ENCODE peak calls at places on chromosomes 5 and 9, in ten cellular contexts. One of them, this sample, is unnamed.

GRCh38 chr5:161660806-161661205 is 24.7 kb upstream of the GABRA6 start:
- DNase-seq in amygdala: no peak
- DNase-seq in stimulated activated CD8-positive, alpha-beta memory T cell treated with anti-CD3 and anti-CD28 coated beads, Interleukin-4, amount 100 ng/mL, for 4 hours: no peak
- DNase-seq in HEK293T: no peak
- DNase-seq in amniotic stem cell: no peak
- DNase-seq in HCEC 1CT: no peak
- DNase-seq in tibial artery: no peak
- DNase-seq in AG04450: no peak
- DNase-seq in GM12878: no peak
- DNase-seq in activated CD4-positive, alpha-beta T cell treated with anti-CD3 and anti-CD28 coated beads, Interleukin-2, amount 50 U/mL, for 24 hours: no peak
- DNase-seq in this sample: no peak

GRCh38 chr9:82829818-82830217 is 233.1 kb downstream of the RASEF start:
- DNase-seq in amygdala: no peak
- DNase-seq in stimulated activated CD8-positive, alpha-beta memory T cell treated with anti-CD3 and anti-CD28 coated beads, Interleukin-4, amount 100 ng/mL, for 4 hours: no peak
- DNase-seq in HEK293T: peak
- DNase-seq in amniotic stem cell: no peak
- DNase-seq in HCEC 1CT: no peak
- DNase-seq in tibial artery: no peak
- DNase-seq in AG04450: no peak
- DNase-seq in GM12878: no peak
- DNase-seq in activated CD4-positive, alpha-beta T cell treated with anti-CD3 and anti-CD28 coated beads, Interleukin-2, amount 50 U/mL, for 24 hours: no peak
- DNase-seq in this sample: no peak

GRCh38 chr9:109726122-109726521 is 53.9 kb upstream of the PALM2AKAP2 start:
- DNase-seq in amygdala: no peak
- DNase-seq in stimulated activated CD8-positive, alpha-beta memory T cell treated with anti-CD3 and anti-CD28 coated beads, Interleukin-4, amount 100 ng/mL, for 4 hours: no peak
- DNase-seq in HEK293T: no peak
- DNase-seq in amniotic stem cell: no peak
- DNase-seq in HCEC 1CT: no peak
- DNase-seq in tibial artery: no peak
- DNase-seq in AG04450: no peak
- DNase-seq in GM12878: no peak
- DNase-seq in activated CD4-positive, alpha-beta T cell treated with anti-CD3 and anti-CD28 coated beads, Interleukin-2, amount 50 U/mL, for 24 hours: no peak
- DNase-seq in this sample: no peak

GRCh38 chr5:179258922-179259730 is 86.1 kb downstream of the ADAMTS2 start:
- DNase-seq in amygdala: no peak
- DNase-seq in stimulated activated CD8-positive, alpha-beta memory T cell treated with anti-CD3 and anti-CD28 coated beads, Interleukin-4, amount 100 ng/mL, for 4 hours: no peak
- DNase-seq in HEK293T: no peak
- DNase-seq in amniotic stem cell: no peak
- DNase-seq in HCEC 1CT: peak
- DNase-seq in tibial artery: no peak
- DNase-seq in AG04450: no peak
- DNase-seq in GM12878: no peak
- DNase-seq in activated CD4-positive, alpha-beta T cell treated with anti-CD3 and anti-CD28 coated beads, Interleukin-2, amount 50 U/mL, for 24 hours: no peak
- DNase-seq in this sample: peak

GRCh38 chr5:10489810-10490426 is 48.2 kb downstream of the ROPN1L start:
- DNase-seq in amygdala: no peak
- DNase-seq in stimulated activated CD8-positive, alpha-beta memory T cell treated with anti-CD3 and anti-CD28 coated beads, Interleukin-4, amount 100 ng/mL, for 4 hours: no peak
- DNase-seq in HEK293T: no peak
- DNase-seq in amniotic stem cell: no peak
- DNase-seq in HCEC 1CT: no peak
- DNase-seq in tibial artery: no peak
- DNase-seq in AG04450: no peak
- DNase-seq in GM12878: peak
- DNase-seq in activated CD4-positive, alpha-beta T cell treated with anti-CD3 and anti-CD28 coated beads, Interleukin-2, amount 50 U/mL, for 24 hours: no peak
- DNase-seq in this sample: no peak

GRCh38 chr9:129485140-129485758 is 135.7 kb downstream of the C9orf50 start:
- DNase-seq in amygdala: no peak
- DNase-seq in stimulated activated CD8-positive, alpha-beta memory T cell treated with anti-CD3 and anti-CD28 coated beads, Interleukin-4, amount 100 ng/mL, for 4 hours: no peak
- DNase-seq in HEK293T: no peak
- DNase-seq in amniotic stem cell: no peak
- DNase-seq in HCEC 1CT: no peak
- DNase-seq in tibial artery: peak
- DNase-seq in AG04450: no peak
- DNase-seq in GM12878: no peak
- DNase-seq in activated CD4-positive, alpha-beta T cell treated with anti-CD3 and anti-CD28 coated beads, Interleukin-2, amount 50 U/mL, for 24 hours: no peak
- DNase-seq in this sample: no peak

GRCh38 chr5:166342330-166342891 is 1949.0 kb upstream of the WWC1 start:
- DNase-seq in amygdala: no peak
- DNase-seq in stimulated activated CD8-positive, alpha-beta memory T cell treated with anti-CD3 and anti-CD28 coated beads, Interleukin-4, amount 100 ng/mL, for 4 hours: no peak
- DNase-seq in HEK293T: no peak
- DNase-seq in amniotic stem cell: no peak
- DNase-seq in HCEC 1CT: no peak
- DNase-seq in tibial artery: no peak
- DNase-seq in AG04450: no peak
- DNase-seq in GM12878: no peak
- DNase-seq in activated CD4-positive, alpha-beta T cell treated with anti-CD3 and anti-CD28 coated beads, Interleukin-2, amount 50 U/mL, for 24 hours: no peak
- DNase-seq in this sample: no peak

GRCh38 chr5:78601622-78602314 is 46.8 kb downstream of the LHFPL2 start:
- DNase-seq in amygdala: no peak
- DNase-seq in stimulated activated CD8-positive, alpha-beta memory T cell treated with anti-CD3 and anti-CD28 coated beads, Interleukin-4, amount 100 ng/mL, for 4 hours: no peak
- DNase-seq in HEK293T: no peak
- DNase-seq in amniotic stem cell: no peak
- DNase-seq in HCEC 1CT: peak
- DNase-seq in tibial artery: no peak
- DNase-seq in AG04450: no peak
- DNase-seq in GM12878: no peak
- DNase-seq in activated CD4-positive, alpha-beta T cell treated with anti-CD3 and anti-CD28 coated beads, Interleukin-2, amount 50 U/mL, for 24 hours: no peak
- DNase-seq in this sample: no peak

GRCh38 chr5:57817001-57817453 is 334.4 kb upstream of the ACTBL2 start:
- DNase-seq in amygdala: no peak
- DNase-seq in stimulated activated CD8-positive, alpha-beta memory T cell treated with anti-CD3 and anti-CD28 coated beads, Interleukin-4, amount 100 ng/mL, for 4 hours: no peak
- DNase-seq in HEK293T: no peak
- DNase-seq in amniotic stem cell: no peak
- DNase-seq in HCEC 1CT: peak
- DNase-seq in tibial artery: no peak
- DNase-seq in AG04450: no peak
- DNase-seq in GM12878: no peak
- DNase-seq in activated CD4-positive, alpha-beta T cell treated with anti-CD3 and anti-CD28 coated beads, Interleukin-2, amount 50 U/mL, for 24 hours: no peak
- DNase-seq in this sample: no peak

GRCh38 chr9:3224931-3225330 is 300.9 kb downstream of the RFX3 start:
- DNase-seq in amygdala: no peak
- DNase-seq in stimulated activated CD8-positive, alpha-beta memory T cell treated with anti-CD3 and anti-CD28 coated beads, Interleukin-4, amount 100 ng/mL, for 4 hours: no peak
- DNase-seq in HEK293T: no peak
- DNase-seq in amniotic stem cell: no peak
- DNase-seq in HCEC 1CT: no peak
- DNase-seq in tibial artery: no peak
- DNase-seq in AG04450: no peak
- DNase-seq in GM12878: no peak
- DNase-seq in activated CD4-positive, alpha-beta T cell treated with anti-CD3 and anti-CD28 coated beads, Interleukin-2, amount 50 U/mL, for 24 hours: no peak
- DNase-seq in this sample: no peak

GRCh38 chr5:31707294-31707693 is 68.4 kb downstream of the PDZD2 start:
- DNase-seq in amygdala: no peak
- DNase-seq in stimulated activated CD8-positive, alpha-beta memory T cell treated with anti-CD3 and anti-CD28 coated beads, Interleukin-4, amount 100 ng/mL, for 4 hours: no peak
- DNase-seq in HEK293T: no peak
- DNase-seq in amniotic stem cell: no peak
- DNase-seq in HCEC 1CT: no peak
- DNase-seq in tibial artery: no peak
- DNase-seq in AG04450: no peak
- DNase-seq in GM12878: no peak
- DNase-seq in activated CD4-positive, alpha-beta T cell treated with anti-CD3 and anti-CD28 coated beads, Interleukin-2, amount 50 U/mL, for 24 hours: no peak
- DNase-seq in this sample: no peak

GRCh38 chr9:100070642-100071041 is 28.2 kb downstream of the ERP44 start:
- DNase-seq in amygdala: no peak
- DNase-seq in stimulated activated CD8-positive, alpha-beta memory T cell treated with anti-CD3 and anti-CD28 coated beads, Interleukin-4, amount 100 ng/mL, for 4 hours: no peak
- DNase-seq in HEK293T: no peak
- DNase-seq in amniotic stem cell: no peak
- DNase-seq in HCEC 1CT: no peak
- DNase-seq in tibial artery: no peak
- DNase-seq in AG04450: no peak
- DNase-seq in GM12878: no peak
- DNase-seq in activated CD4-positive, alpha-beta T cell treated with anti-CD3 and anti-CD28 coated beads, Interleukin-2, amount 50 U/mL, for 24 hours: no peak
- DNase-seq in this sample: no peak

GRCh38 chr5:146533260-146533857 is 17.4 kb upstream of the GPR151 start:
- DNase-seq in amygdala: no peak
- DNase-seq in stimulated activated CD8-positive, alpha-beta memory T cell treated with anti-CD3 and anti-CD28 coated beads, Interleukin-4, amount 100 ng/mL, for 4 hours: peak
- DNase-seq in HEK293T: peak
- DNase-seq in amniotic stem cell: peak
- DNase-seq in HCEC 1CT: peak
- DNase-seq in tibial artery: peak
- DNase-seq in AG04450: peak
- DNase-seq in GM12878: peak
- DNase-seq in activated CD4-positive, alpha-beta T cell treated with anti-CD3 and anti-CD28 coated beads, Interleukin-2, amount 50 U/mL, for 24 hours: peak
- DNase-seq in this sample: no peak

GRCh38 chr9:111937781-111938426 is 41.3 kb downstream of the UGCG start:
- DNase-seq in amygdala: no peak
- DNase-seq in stimulated activated CD8-positive, alpha-beta memory T cell treated with anti-CD3 and anti-CD28 coated beads, Interleukin-4, amount 100 ng/mL, for 4 hours: peak
- DNase-seq in HEK293T: no peak
- DNase-seq in amniotic stem cell: no peak
- DNase-seq in HCEC 1CT: no peak
- DNase-seq in tibial artery: peak
- DNase-seq in AG04450: no peak
- DNase-seq in GM12878: peak
- DNase-seq in activated CD4-positive, alpha-beta T cell treated with anti-CD3 and anti-CD28 coated beads, Interleukin-2, amount 50 U/mL, for 24 hours: peak
- DNase-seq in this sample: no peak

GRCh38 chr9:74555015-74555414 is 57.9 kb downstream of the RORB start:
- DNase-seq in amygdala: no peak
- DNase-seq in stimulated activated CD8-positive, alpha-beta memory T cell treated with anti-CD3 and anti-CD28 coated beads, Interleukin-4, amount 100 ng/mL, for 4 hours: no peak
- DNase-seq in HEK293T: peak
- DNase-seq in amniotic stem cell: no peak
- DNase-seq in HCEC 1CT: no peak
- DNase-seq in tibial artery: no peak
- DNase-seq in AG04450: no peak
- DNase-seq in GM12878: no peak
- DNase-seq in activated CD4-positive, alpha-beta T cell treated with anti-CD3 and anti-CD28 coated beads, Interleukin-2, amount 50 U/mL, for 24 hours: no peak
- DNase-seq in this sample: no peak

GRCh38 chr5:142179776-142180387 is 71.3 kb downstream of the NDFIP1 start:
- DNase-seq in amygdala: no peak
- DNase-seq in stimulated activated CD8-positive, alpha-beta memory T cell treated with anti-CD3 and anti-CD28 coated beads, Interleukin-4, amount 100 ng/mL, for 4 hours: no peak
- DNase-seq in HEK293T: no peak
- DNase-seq in amniotic stem cell: no peak
- DNase-seq in HCEC 1CT: no peak
- DNase-seq in tibial artery: no peak
- DNase-seq in AG04450: no peak
- DNase-seq in GM12878: no peak
- DNase-seq in activated CD4-positive, alpha-beta T cell treated with anti-CD3 and anti-CD28 coated beads, Interleukin-2, amount 50 U/mL, for 24 hours: no peak
- DNase-seq in this sample: no peak

GRCh38 chr9:129557192-129558036 is 63.5 kb downstream of the C9orf50 start:
- DNase-seq in amygdala: no peak
- DNase-seq in stimulated activated CD8-positive, alpha-beta memory T cell treated with anti-CD3 and anti-CD28 coated beads, Interleukin-4, amount 100 ng/mL, for 4 hours: no peak
- DNase-seq in HEK293T: peak
- DNase-seq in amniotic stem cell: no peak
- DNase-seq in HCEC 1CT: no peak
- DNase-seq in tibial artery: no peak
- DNase-seq in AG04450: no peak
- DNase-seq in GM12878: no peak
- DNase-seq in activated CD4-positive, alpha-beta T cell treated with anti-CD3 and anti-CD28 coated beads, Interleukin-2, amount 50 U/mL, for 24 hours: no peak
- DNase-seq in this sample: peak

GRCh38 chr5:158874343-158874742 is 225.4 kb downstream of the EBF1 start:
- DNase-seq in amygdala: no peak
- DNase-seq in stimulated activated CD8-positive, alpha-beta memory T cell treated with anti-CD3 and anti-CD28 coated beads, Interleukin-4, amount 100 ng/mL, for 4 hours: no peak
- DNase-seq in HEK293T: no peak
- DNase-seq in amniotic stem cell: no peak
- DNase-seq in HCEC 1CT: no peak
- DNase-seq in tibial artery: no peak
- DNase-seq in AG04450: no peak
- DNase-seq in GM12878: no peak
- DNase-seq in activated CD4-positive, alpha-beta T cell treated with anti-CD3 and anti-CD28 coated beads, Interleukin-2, amount 50 U/mL, for 24 hours: no peak
- DNase-seq in this sample: no peak

GRCh38 chr5:178236685-178237084 is 4.1 kb upstream of the PHYKPL start:
- DNase-seq in amygdala: no peak
- DNase-seq in stimulated activated CD8-positive, alpha-beta memory T cell treated with anti-CD3 and anti-CD28 coated beads, Interleukin-4, amount 100 ng/mL, for 4 hours: no peak
- DNase-seq in HEK293T: no peak
- DNase-seq in amniotic stem cell: no peak
- DNase-seq in HCEC 1CT: no peak
- DNase-seq in tibial artery: no peak
- DNase-seq in AG04450: no peak
- DNase-seq in GM12878: no peak
- DNase-seq in activated CD4-positive, alpha-beta T cell treated with anti-CD3 and anti-CD28 coated beads, Interleukin-2, amount 50 U/mL, for 24 hours: no peak
- DNase-seq in this sample: no peak

GRCh38 chr9:130271473-130271872 is 5.9 kb downstream of the HMCN2 start:
- DNase-seq in amygdala: no peak
- DNase-seq in stimulated activated CD8-positive, alpha-beta memory T cell treated with anti-CD3 and anti-CD28 coated beads, Interleukin-4, amount 100 ng/mL, for 4 hours: no peak
- DNase-seq in HEK293T: no peak
- DNase-seq in amniotic stem cell: no peak
- DNase-seq in HCEC 1CT: no peak
- DNase-seq in tibial artery: no peak
- DNase-seq in AG04450: no peak
- DNase-seq in GM12878: no peak
- DNase-seq in activated CD4-positive, alpha-beta T cell treated with anti-CD3 and anti-CD28 coated beads, Interleukin-2, amount 50 U/mL, for 24 hours: no peak
- DNase-seq in this sample: no peak

GRCh38 chr5:33105521-33105941 is 335.2 kb upstream of the TARS1 start:
- DNase-seq in amygdala: no peak
- DNase-seq in stimulated activated CD8-positive, alpha-beta memory T cell treated with anti-CD3 and anti-CD28 coated beads, Interleukin-4, amount 100 ng/mL, for 4 hours: no peak
- DNase-seq in HEK293T: no peak
- DNase-seq in amniotic stem cell: peak
- DNase-seq in HCEC 1CT: peak
- DNase-seq in tibial artery: no peak
- DNase-seq in AG04450: no peak
- DNase-seq in GM12878: no peak
- DNase-seq in activated CD4-positive, alpha-beta T cell treated with anti-CD3 and anti-CD28 coated beads, Interleukin-2, amount 50 U/mL, for 24 hours: no peak
- DNase-seq in this sample: peak

GRCh38 chr9:34451135-34451534 is 7.2 kb downstream of the FAM219A start:
- DNase-seq in amygdala: no peak
- DNase-seq in stimulated activated CD8-positive, alpha-beta memory T cell treated with anti-CD3 and anti-CD28 coated beads, Interleukin-4, amount 100 ng/mL, for 4 hours: no peak
- DNase-seq in HEK293T: no peak
- DNase-seq in amniotic stem cell: no peak
- DNase-seq in HCEC 1CT: no peak
- DNase-seq in tibial artery: no peak
- DNase-seq in AG04450: no peak
- DNase-seq in GM12878: no peak
- DNase-seq in activated CD4-positive, alpha-beta T cell treated with anti-CD3 and anti-CD28 coated beads, Interleukin-2, amount 50 U/mL, for 24 hours: no peak
- DNase-seq in this sample: no peak

GRCh38 chr5:98309785-98310566 is 463.5 kb upstream of the RGMB start:
- DNase-seq in amygdala: no peak
- DNase-seq in stimulated activated CD8-positive, alpha-beta memory T cell treated with anti-CD3 and anti-CD28 coated beads, Interleukin-4, amount 100 ng/mL, for 4 hours: no peak
- DNase-seq in HEK293T: no peak
- DNase-seq in amniotic stem cell: peak
- DNase-seq in HCEC 1CT: peak
- DNase-seq in tibial artery: no peak
- DNase-seq in AG04450: peak
- DNase-seq in GM12878: peak
- DNase-seq in activated CD4-positive, alpha-beta T cell treated with anti-CD3 and anti-CD28 coated beads, Interleukin-2, amount 50 U/mL, for 24 hours: no peak
- DNase-seq in this sample: peak